ENCODE peak calls at places on chromosomes 11 and 22, in five cellular contexts. One of them, this sample, is unnamed.

GRCh38 chr11:77113382-77114088 is 10.9 kb downstream of the OMP start:
- DNase-seq in GM23338: peak
- DNase-seq in T-helper 2 cell: no peak
- DNase-seq in mucosa of gallbladder: no peak
- DNase-seq in stimulated activated CD4-positive, alpha-beta T cell treated with anti-CD3 and anti-CD28 coated beads, Interleukin-12 subunit alpha, Interleukin-12 subunit beta, amount 100 ng/mL, for 48 hours: no peak
- DNase-seq in this sample: no peak

GRCh38 chr11:128757886-128758612 is 64.2 kb downstream of the FLI1 start:
- DNase-seq in T-helper 2 cell: no peak
- DNase-seq in stimulated activated CD4-positive, alpha-beta T cell treated with anti-CD3 and anti-CD28 coated beads, Interleukin-12 subunit alpha, Interleukin-12 subunit beta, amount 100 ng/mL, for 48 hours: peak
- DNase-seq in mucosa of gallbladder: no peak
- DNase-seq in GM23338: no peak
- DNase-seq in this sample: no peak

GRCh38 chr11:35242843-35243242 is 103.9 kb downstream of the CD44 start:
- DNase-seq in T-helper 2 cell: no peak
- DNase-seq in mucosa of gallbladder: no peak
- DNase-seq in stimulated activated CD4-positive, alpha-beta T cell treated with anti-CD3 and anti-CD28 coated beads, Interleukin-12 subunit alpha, Interleukin-12 subunit beta, amount 100 ng/mL, for 48 hours: no peak
- DNase-seq in GM23338: no peak
- DNase-seq in this sample: no peak

GRCh38 chr11:135075740-135076139 is 663.7 kb upstream of the B3GAT1 start:
- DNase-seq in mucosa of gallbladder: peak
- DNase-seq in stimulated activated CD4-positive, alpha-beta T cell treated with anti-CD3 and anti-CD28 coated beads, Interleukin-12 subunit alpha, Interleukin-12 subunit beta, amount 100 ng/mL, for 48 hours: peak
- DNase-seq in GM23338: peak
- DNase-seq in T-helper 2 cell: peak
- DNase-seq in this sample: peak

GRCh38 chr11:32852142-32852541 is 22.4 kb downstream of the PRRG4 start:
- DNase-seq in stimulated activated CD4-positive, alpha-beta T cell treated with anti-CD3 and anti-CD28 coated beads, Interleukin-12 subunit alpha, Interleukin-12 subunit beta, amount 100 ng/mL, for 48 hours: no peak
- DNase-seq in T-helper 2 cell: no peak
- DNase-seq in mucosa of gallbladder: no peak
- DNase-seq in GM23338: no peak
- DNase-seq in this sample: no peak

GRCh38 chr11:108048269-108048668 is 39.6 kb downstream of the CUL5 start:
- DNase-seq in stimulated activated CD4-positive, alpha-beta T cell treated with anti-CD3 and anti-CD28 coated beads, Interleukin-12 subunit alpha, Interleukin-12 subunit beta, amount 100 ng/mL, for 48 hours: no peak
- DNase-seq in GM23338: no peak
- DNase-seq in mucosa of gallbladder: no peak
- DNase-seq in T-helper 2 cell: no peak
- DNase-seq in this sample: no peak

GRCh38 chr11:81497202-81497804 is 1236.4 kb downstream of the FAM181B start:
- DNase-seq in stimulated activated CD4-positive, alpha-beta T cell treated with anti-CD3 and anti-CD28 coated beads, Interleukin-12 subunit alpha, Interleukin-12 subunit beta, amount 100 ng/mL, for 48 hours: no peak
- DNase-seq in mucosa of gallbladder: no peak
- DNase-seq in GM23338: peak
- DNase-seq in T-helper 2 cell: no peak
- DNase-seq in this sample: peak

GRCh38 chr11:38818720-38819119 is 2220.7 kb upstream of the RAG2 start:
- DNase-seq in T-helper 2 cell: no peak
- DNase-seq in GM23338: no peak
- DNase-seq in stimulated activated CD4-positive, alpha-beta T cell treated with anti-CD3 and anti-CD28 coated beads, Interleukin-12 subunit alpha, Interleukin-12 subunit beta, amount 100 ng/mL, for 48 hours: no peak
- DNase-seq in mucosa of gallbladder: no peak
- DNase-seq in this sample: no peak

GRCh38 chr11:120667934-120668333 is 156.4 kb downstream of the GRIK4 start:
- DNase-seq in stimulated activated CD4-positive, alpha-beta T cell treated with anti-CD3 and anti-CD28 coated beads, Interleukin-12 subunit alpha, Interleukin-12 subunit beta, amount 100 ng/mL, for 48 hours: no peak
- DNase-seq in T-helper 2 cell: no peak
- DNase-seq in mucosa of gallbladder: no peak
- DNase-seq in GM23338: no peak
- DNase-seq in this sample: no peak

GRCh38 chr22:37133304-37134018 is 16.3 kb downstream of the IL2RB start:
- DNase-seq in T-helper 2 cell: no peak
- DNase-seq in stimulated activated CD4-positive, alpha-beta T cell treated with anti-CD3 and anti-CD28 coated beads, Interleukin-12 subunit alpha, Interleukin-12 subunit beta, amount 100 ng/mL, for 48 hours: no peak
- DNase-seq in GM23338: no peak
- DNase-seq in mucosa of gallbladder: no peak
- DNase-seq in this sample: peak

GRCh38 chr22:36454916-36455570 is 26.4 kb downstream of the TXN2 start:
- DNase-seq in stimulated activated CD4-positive, alpha-beta T cell treated with anti-CD3 and anti-CD28 coated beads, Interleukin-12 subunit alpha, Interleukin-12 subunit beta, amount 100 ng/mL, for 48 hours: peak
- DNase-seq in mucosa of gallbladder: peak
- DNase-seq in T-helper 2 cell: peak
- DNase-seq in GM23338: peak
- DNase-seq in this sample: peak

GRCh38 chr11:34358258-34358665 is 452 bp upstream of the ABTB2 start:
- DNase-seq in mucosa of gallbladder: peak
- DNase-seq in GM23338: peak
- DNase-seq in T-helper 2 cell: no peak
- DNase-seq in stimulated activated CD4-positive, alpha-beta T cell treated with anti-CD3 and anti-CD28 coated beads, Interleukin-12 subunit alpha, Interleukin-12 subunit beta, amount 100 ng/mL, for 48 hours: no peak
- DNase-seq in this sample: no peak

GRCh38 chr11:100875521-100875869 is 188.4 kb downstream of the ARHGAP42 start:
- DNase-seq in T-helper 2 cell: no peak
- DNase-seq in mucosa of gallbladder: no peak
- DNase-seq in stimulated activated CD4-positive, alpha-beta T cell treated with anti-CD3 and anti-CD28 coated beads, Interleukin-12 subunit alpha, Interleukin-12 subunit beta, amount 100 ng/mL, for 48 hours: no peak
- DNase-seq in GM23338: no peak
- DNase-seq in this sample: no peak

GRCh38 chr22:48284671-48285070 is 1522.2 kb downstream of the TBC1D22A start:
- DNase-seq in GM23338: no peak
- DNase-seq in mucosa of gallbladder: no peak
- DNase-seq in T-helper 2 cell: no peak
- DNase-seq in stimulated activated CD4-positive, alpha-beta T cell treated with anti-CD3 and anti-CD28 coated beads, Interleukin-12 subunit alpha, Interleukin-12 subunit beta, amount 100 ng/mL, for 48 hours: no peak
- DNase-seq in this sample: no peak

GRCh38 chr11:44066732-44067131 is 662 bp downstream of the ACCS start:
- DNase-seq in stimulated activated CD4-positive, alpha-beta T cell treated with anti-CD3 and anti-CD28 coated beads, Interleukin-12 subunit alpha, Interleukin-12 subunit beta, amount 100 ng/mL, for 48 hours: no peak
- DNase-seq in GM23338: no peak
- DNase-seq in T-helper 2 cell: no peak
- DNase-seq in mucosa of gallbladder: no peak
- DNase-seq in this sample: no peak

GRCh38 chr22:41732096-41732772 is 32.9 kb downstream of the MEI1 start:
- DNase-seq in mucosa of gallbladder: no peak
- DNase-seq in T-helper 2 cell: no peak
- DNase-seq in GM23338: no peak
- DNase-seq in stimulated activated CD4-positive, alpha-beta T cell treated with anti-CD3 and anti-CD28 coated beads, Interleukin-12 subunit alpha, Interleukin-12 subunit beta, amount 100 ng/mL, for 48 hours: no peak
- DNase-seq in this sample: no peak

GRCh38 chr22:32842486-32842885 is 41.0 kb downstream of the TIMP3 start:
- DNase-seq in GM23338: no peak
- DNase-seq in T-helper 2 cell: no peak
- DNase-seq in mucosa of gallbladder: no peak
- DNase-seq in stimulated activated CD4-positive, alpha-beta T cell treated with anti-CD3 and anti-CD28 coated beads, Interleukin-12 subunit alpha, Interleukin-12 subunit beta, amount 100 ng/mL, for 48 hours: no peak
- DNase-seq in this sample: no peak

GRCh38 chr22:33785283-33785991 is 134.8 kb downstream of the LARGE1 start:
- DNase-seq in T-helper 2 cell: no peak
- DNase-seq in GM23338: no peak
- DNase-seq in stimulated activated CD4-positive, alpha-beta T cell treated with anti-CD3 and anti-CD28 coated beads, Interleukin-12 subunit alpha, Interleukin-12 subunit beta, amount 100 ng/mL, for 48 hours: no peak
- DNase-seq in mucosa of gallbladder: no peak
- DNase-seq in this sample: no peak

GRCh38 chr11:76783294-76783900 is at the start of gene TSKU:
- DNase-seq in stimulated activated CD4-positive, alpha-beta T cell treated with anti-CD3 and anti-CD28 coated beads, Interleukin-12 subunit alpha, Interleukin-12 subunit beta, amount 100 ng/mL, for 48 hours: no peak
- DNase-seq in GM23338: peak
- DNase-seq in mucosa of gallbladder: no peak
- DNase-seq in T-helper 2 cell: no peak
- DNase-seq in this sample: no peak

GRCh38 chr11:47270331-47271271 is 668 bp downstream of the MADD start:
- DNase-seq in mucosa of gallbladder: no peak
- DNase-seq in T-helper 2 cell: no peak
- DNase-seq in GM23338: peak
- DNase-seq in stimulated activated CD4-positive, alpha-beta T cell treated with anti-CD3 and anti-CD28 coated beads, Interleukin-12 subunit alpha, Interleukin-12 subunit beta, amount 100 ng/mL, for 48 hours: no peak
- DNase-seq in this sample: no peak

GRCh38 chr11:2164861-2165555 is 4.0 kb upstream of the INS start:
- DNase-seq in T-helper 2 cell: no peak
- DNase-seq in stimulated activated CD4-positive, alpha-beta T cell treated with anti-CD3 and anti-CD28 coated beads, Interleukin-12 subunit alpha, Interleukin-12 subunit beta, amount 100 ng/mL, for 48 hours: no peak
- DNase-seq in GM23338: no peak
- DNase-seq in mucosa of gallbladder: no peak
- DNase-seq in this sample: no peak

GRCh38 chr11:72759468-72759867 is 7.3 kb upstream of the ARAP1 start:
- DNase-seq in mucosa of gallbladder: no peak
- DNase-seq in T-helper 2 cell: no peak
- DNase-seq in stimulated activated CD4-positive, alpha-beta T cell treated with anti-CD3 and anti-CD28 coated beads, Interleukin-12 subunit alpha, Interleukin-12 subunit beta, amount 100 ng/mL, for 48 hours: no peak
- DNase-seq in GM23338: no peak
- DNase-seq in this sample: no peak

GRCh38 chr11:111307472-111308108 is 9.2 kb downstream of the POU2AF3 start:
- DNase-seq in T-helper 2 cell: no peak
- DNase-seq in stimulated activated CD4-positive, alpha-beta T cell treated with anti-CD3 and anti-CD28 coated beads, Interleukin-12 subunit alpha, Interleukin-12 subunit beta, amount 100 ng/mL, for 48 hours: no peak
- DNase-seq in GM23338: no peak
- DNase-seq in mucosa of gallbladder: no peak
- DNase-seq in this sample: no peak

GRCh38 chr11:118304809-118305248 is 299 bp downstream of the CD3E start:
- DNase-seq in GM23338: no peak
- DNase-seq in stimulated activated CD4-positive, alpha-beta T cell treated with anti-CD3 and anti-CD28 coated beads, Interleukin-12 subunit alpha, Interleukin-12 subunit beta, amount 100 ng/mL, for 48 hours: no peak
- DNase-seq in mucosa of gallbladder: no peak
- DNase-seq in T-helper 2 cell: no peak
- DNase-seq in this sample: no peak

GRCh38 chr11:135074397-135074998 is 662.5 kb upstream of the B3GAT1 start:
- DNase-seq in mucosa of gallbladder: no peak
- DNase-seq in T-helper 2 cell: no peak
- DNase-seq in GM23338: peak
- DNase-seq in stimulated activated CD4-positive, alpha-beta T cell treated with anti-CD3 and anti-CD28 coated beads, Interleukin-12 subunit alpha, Interleukin-12 subunit beta, amount 100 ng/mL, for 48 hours: no peak
- DNase-seq in this sample: no peak

GRCh38 chr22:49230194-49230577 is 597.5 kb downstream of the BRD1 start:
- DNase-seq in mucosa of gallbladder: peak
- DNase-seq in stimulated activated CD4-positive, alpha-beta T cell treated with anti-CD3 and anti-CD28 coated beads, Interleukin-12 subunit alpha, Interleukin-12 subunit beta, amount 100 ng/mL, for 48 hours: no peak
- DNase-seq in GM23338: no peak
- DNase-seq in T-helper 2 cell: no peak
- DNase-seq in this sample: no peak

GRCh38 chr11:11988099-11988651 is 20.3 kb downstream of the DKK3 start:
- DNase-seq in mucosa of gallbladder: no peak
- DNase-seq in stimulated activated CD4-positive, alpha-beta T cell treated with anti-CD3 and anti-CD28 coated beads, Interleukin-12 subunit alpha, Interleukin-12 subunit beta, amount 100 ng/mL, for 48 hours: no peak
- DNase-seq in T-helper 2 cell: no peak
- DNase-seq in GM23338: no peak
- DNase-seq in this sample: no peak

GRCh38 chr22:24060375-24060788 is 49.3 kb downstream of the CABIN1 start:
- DNase-seq in mucosa of gallbladder: peak
- DNase-seq in T-helper 2 cell: no peak
- DNase-seq in stimulated activated CD4-positive, alpha-beta T cell treated with anti-CD3 and anti-CD28 coated beads, Interleukin-12 subunit alpha, Interleukin-12 subunit beta, amount 100 ng/mL, for 48 hours: no peak
- DNase-seq in GM23338: no peak
- DNase-seq in this sample: no peak

GRCh38 chr11:115501895-115502589 is 2.2 kb downstream of the CADM1 start:
- DNase-seq in mucosa of gallbladder: no peak
- DNase-seq in stimulated activated CD4-positive, alpha-beta T cell treated with anti-CD3 and anti-CD28 coated beads, Interleukin-12 subunit alpha, Interleukin-12 subunit beta, amount 100 ng/mL, for 48 hours: no peak
- DNase-seq in GM23338: peak
- DNase-seq in T-helper 2 cell: no peak
- DNase-seq in this sample: no peak

GRCh38 chr22:39897841-39898240 is 3.0 kb upstream of the GRAP2 start:
- DNase-seq in stimulated activated CD4-positive, alpha-beta T cell treated with anti-CD3 and anti-CD28 coated beads, Interleukin-12 subunit alpha, Interleukin-12 subunit beta, amount 100 ng/mL, for 48 hours: no peak
- DNase-seq in GM23338: no peak
- DNase-seq in T-helper 2 cell: no peak
- DNase-seq in mucosa of gallbladder: no peak
- DNase-seq in this sample: no peak

GRCh38 chr11:77172666-77172982 is 44.6 kb downstream of the MYO7A start:
- DNase-seq in stimulated activated CD4-positive, alpha-beta T cell treated with anti-CD3 and anti-CD28 coated beads, Interleukin-12 subunit alpha, Interleukin-12 subunit beta, amount 100 ng/mL, for 48 hours: no peak
- DNase-seq in mucosa of gallbladder: no peak
- DNase-seq in T-helper 2 cell: no peak
- DNase-seq in GM23338: no peak
- DNase-seq in this sample: no peak

GRCh38 chr11:47443817-47444216 is 5.1 kb downstream of the RAPSN start:
- DNase-seq in stimulated activated CD4-positive, alpha-beta T cell treated with anti-CD3 and anti-CD28 coated beads, Interleukin-12 subunit alpha, Interleukin-12 subunit beta, amount 100 ng/mL, for 48 hours: no peak
- DNase-seq in mucosa of gallbladder: no peak
- DNase-seq in GM23338: no peak
- DNase-seq in T-helper 2 cell: no peak
- DNase-seq in this sample: no peak

GRCh38 chr11:121391914-121392313 is 60.2 kb upstream of the SORL1 start:
- DNase-seq in GM23338: no peak
- DNase-seq in stimulated activated CD4-positive, alpha-beta T cell treated with anti-CD3 and anti-CD28 coated beads, Interleukin-12 subunit alpha, Interleukin-12 subunit beta, amount 100 ng/mL, for 48 hours: no peak
- DNase-seq in mucosa of gallbladder: peak
- DNase-seq in T-helper 2 cell: no peak
- DNase-seq in this sample: no peak

GRCh38 chr22:28799834-28800307 is 498 bp downstream of the XBP1 start:
- DNase-seq in T-helper 2 cell: no peak
- DNase-seq in mucosa of gallbladder: peak
- DNase-seq in GM23338: peak
- DNase-seq in stimulated activated CD4-positive, alpha-beta T cell treated with anti-CD3 and anti-CD28 coated beads, Interleukin-12 subunit alpha, Interleukin-12 subunit beta, amount 100 ng/mL, for 48 hours: peak
- DNase-seq in this sample: no peak

GRCh38 chr11:65431452-65432132 is 9.0 kb downstream of the NEAT1 start:
- DNase-seq in T-helper 2 cell: no peak
- DNase-seq in stimulated activated CD4-positive, alpha-beta T cell treated with anti-CD3 and anti-CD28 coated beads, Interleukin-12 subunit alpha, Interleukin-12 subunit beta, amount 100 ng/mL, for 48 hours: no peak
- DNase-seq in GM23338: no peak
- DNase-seq in mucosa of gallbladder: no peak
- DNase-seq in this sample: no peak

GRCh38 chr11:68983816-68984215 is 3.0 kb upstream of the MRGPRD start:
- DNase-seq in GM23338: no peak
- DNase-seq in T-helper 2 cell: no peak
- DNase-seq in mucosa of gallbladder: no peak
- DNase-seq in stimulated activated CD4-positive, alpha-beta T cell treated with anti-CD3 and anti-CD28 coated beads, Interleukin-12 subunit alpha, Interleukin-12 subunit beta, amount 100 ng/mL, for 48 hours: no peak
- DNase-seq in this sample: no peak

GRCh38 chr11:73141031-73141308 is 1.1 kb downstream of the FCHSD2 start:
- DNase-seq in mucosa of gallbladder: no peak
- DNase-seq in GM23338: no peak
- DNase-seq in stimulated activated CD4-positive, alpha-beta T cell treated with anti-CD3 and anti-CD28 coated beads, Interleukin-12 subunit alpha, Interleukin-12 subunit beta, amount 100 ng/mL, for 48 hours: no peak
- DNase-seq in T-helper 2 cell: no peak
- DNase-seq in this sample: no peak

GRCh38 chr11:6418958-6419611 is at the start of gene APBB1:
- DNase-seq in GM23338: peak
- DNase-seq in T-helper 2 cell: peak
- DNase-seq in mucosa of gallbladder: peak
- DNase-seq in stimulated activated CD4-positive, alpha-beta T cell treated with anti-CD3 and anti-CD28 coated beads, Interleukin-12 subunit alpha, Interleukin-12 subunit beta, amount 100 ng/mL, for 48 hours: peak
- DNase-seq in this sample: no peak

GRCh38 chr22:46738961-46739870 is 1.2 kb upstream of the CERK start:
- DNase-seq in stimulated activated CD4-positive, alpha-beta T cell treated with anti-CD3 and anti-CD28 coated beads, Interleukin-12 subunit alpha, Interleukin-12 subunit beta, amount 100 ng/mL, for 48 hours: peak
- DNase-seq in T-helper 2 cell: no peak
- DNase-seq in mucosa of gallbladder: no peak
- DNase-seq in GM23338: peak
- DNase-seq in this sample: peak

This sample was measured in CMK.